ENCODE peak calls at places on chromosomes 13 and 19, in four cellular contexts. One of them, this sample, is unnamed.

GRCh38 chr19:2420490-2420889 is 6.9 kb downstream of the TIMM13 start:
- DNase-seq in tibial artery: no peak
- DNase-seq in upper lobe of left lung: no peak
- DNase-seq in lung: no peak
- DNase-seq in this sample: no peak

GRCh38 chr19:41205995-41206394 is 13.0 kb downstream of the CYP2S1 start:
- DNase-seq in lung: no peak
- DNase-seq in upper lobe of left lung: peak; percentile 50
- DNase-seq in tibial artery: no peak
- DNase-seq in this sample: no peak

GRCh38 chr19:19034204-19034624 is 811 bp downstream of the ARMC6 start:
- DNase-seq in lung: peak; percentile 74
- DNase-seq in tibial artery: peak; percentile 38
- DNase-seq in upper lobe of left lung: no peak
- DNase-seq in this sample: no peak

GRCh38 chr19:12825259-12826131 is 8.9 kb downstream of the RTBDN start:
- DNase-seq in lung: no peak
- DNase-seq in tibial artery: no peak
- DNase-seq in upper lobe of left lung: peak; percentile 85
- DNase-seq in this sample: no peak

GRCh38 chr19:1112254-1113208 is 8.7 kb downstream of the GPX4 start:
- DNase-seq in tibial artery: no peak
- DNase-seq in upper lobe of left lung: peak; percentile 93
- DNase-seq in lung: no peak
- DNase-seq in this sample: no peak

GRCh38 chr13:76722782-76723181 is 163.4 kb downstream of the KCTD12 start:
- DNase-seq in tibial artery: no peak
- DNase-seq in lung: no peak
- DNase-seq in upper lobe of left lung: no peak
- DNase-seq in this sample: no peak

GRCh38 chr19:47650695-47651094 is 41.8 kb downstream of the BICRA start:
- DNase-seq in tibial artery: no peak
- DNase-seq in upper lobe of left lung: no peak
- DNase-seq in lung: no peak
- DNase-seq in this sample: no peak

GRCh38 chr19:31938675-31939074 is 406.7 kb upstream of the ZNF507 start:
- DNase-seq in lung: no peak
- DNase-seq in tibial artery: no peak
- DNase-seq in upper lobe of left lung: no peak
- DNase-seq in this sample: no peak

GRCh38 chr19:1811942-1812425 is at the start of gene ATP8B3:
- DNase-seq in upper lobe of left lung: peak; percentile 96
- DNase-seq in tibial artery: no peak
- DNase-seq in lung: no peak
- DNase-seq in this sample: peak; percentile 86

GRCh38 chr13:20729633-20730585 is 26.4 kb downstream of the IL17D start:
- DNase-seq in upper lobe of left lung: peak; percentile 52
- DNase-seq in tibial artery: no peak
- DNase-seq in lung: no peak
- DNase-seq in this sample: no peak

GRCh38 chr19:49272204-49272603 is 52.8 kb downstream of the SLC6A16 start:
- DNase-seq in lung: no peak
- DNase-seq in tibial artery: no peak
- DNase-seq in upper lobe of left lung: no peak
- DNase-seq in this sample: no peak

GRCh38 chr13:80469105-80469840 is 128.3 kb upstream of the SPRY2 start:
- DNase-seq in lung: no peak
- DNase-seq in upper lobe of left lung: no peak
- DNase-seq in tibial artery: no peak
- DNase-seq in this sample: no peak

GRCh38 chr19:2488942-2489731 is 13.2 kb downstream of the GADD45B start:
- DNase-seq in lung: peak; percentile 47
- DNase-seq in upper lobe of left lung: peak; percentile 92
- DNase-seq in tibial artery: no peak
- DNase-seq in this sample: no peak

GRCh38 chr13:94548382-94549240 is 47.3 kb downstream of the TGDS start:
- DNase-seq in upper lobe of left lung: no peak
- DNase-seq in tibial artery: peak; percentile 40
- DNase-seq in lung: no peak
- DNase-seq in this sample: peak; percentile 70

GRCh38 chr13:76820759-76821158 is 65.4 kb downstream of the KCTD12 start:
- DNase-seq in lung: no peak
- DNase-seq in tibial artery: peak; percentile 80
- DNase-seq in upper lobe of left lung: no peak
- DNase-seq in this sample: peak; percentile 77

GRCh38 chr13:106466691-106467405 is 68.6 kb downstream of the EFNB2 start:
- DNase-seq in upper lobe of left lung: no peak
- DNase-seq in tibial artery: no peak
- DNase-seq in lung: no peak
- DNase-seq in this sample: no peak

GRCh38 chr13:72696590-72696989 is 30.8 kb downstream of the MZT1 start:
- DNase-seq in lung: no peak
- DNase-seq in upper lobe of left lung: no peak
- DNase-seq in tibial artery: no peak
- DNase-seq in this sample: no peak

GRCh38 chr13:27379694-27380596 is 44.5 kb upstream of the GTF3A start:
- DNase-seq in lung: no peak
- DNase-seq in tibial artery: peak; percentile 35
- DNase-seq in upper lobe of left lung: peak; percentile 44
- DNase-seq in this sample: no peak

GRCh38 chr19:927044-927706 is 1.3 kb downstream of the ARID3A start:
- DNase-seq in upper lobe of left lung: peak; percentile 89
- DNase-seq in lung: peak; percentile 78
- DNase-seq in tibial artery: peak; percentile 87
- DNase-seq in this sample: peak; percentile 87

GRCh38 chr13:31950121-31950810 is 81.3 kb upstream of the FRY start:
- DNase-seq in lung: no peak
- DNase-seq in upper lobe of left lung: no peak
- DNase-seq in tibial artery: no peak
- DNase-seq in this sample: no peak

GRCh38 chr13:24145231-24145630 is 15.3 kb upstream of the SPATA13 start:
- DNase-seq in tibial artery: no peak
- DNase-seq in lung: no peak
- DNase-seq in upper lobe of left lung: no peak
- DNase-seq in this sample: no peak

GRCh38 chr19:49151339-49152217 is 3.6 kb downstream of the HRC start:
- DNase-seq in lung: peak; percentile 87
- DNase-seq in tibial artery: no peak
- DNase-seq in upper lobe of left lung: peak; percentile 93
- DNase-seq in this sample: peak; percentile 92

GRCh38 chr19:17234911-17235617 is 9.0 kb downstream of the OCEL1 start:
- DNase-seq in lung: no peak
- DNase-seq in upper lobe of left lung: peak; percentile 91
- DNase-seq in tibial artery: no peak
- DNase-seq in this sample: no peak

GRCh38 chr13:52617070-52618060 is 24.9 kb upstream of the HNRNPA1L2 start:
- DNase-seq in upper lobe of left lung: peak; percentile 92
- DNase-seq in tibial artery: peak; percentile 78
- DNase-seq in lung: peak; percentile 85
- DNase-seq in this sample: peak; percentile 88

GRCh38 chr13:46495647-46496046 is 57.3 kb upstream of the LRCH1 start:
- DNase-seq in upper lobe of left lung: no peak
- DNase-seq in lung: no peak
- DNase-seq in tibial artery: no peak
- DNase-seq in this sample: no peak

GRCh38 chr13:46603165-46603603 is 50.2 kb downstream of the LRCH1 start:
- DNase-seq in upper lobe of left lung: no peak
- DNase-seq in lung: no peak
- DNase-seq in tibial artery: no peak
- DNase-seq in this sample: no peak

GRCh38 chr13:112733112-112733511 is 43.3 kb downstream of the ATP11A start:
- DNase-seq in upper lobe of left lung: no peak
- DNase-seq in lung: no peak
- DNase-seq in tibial artery: no peak
- DNase-seq in this sample: no peak

GRCh38 chr19:6161271-6161850 is 25.9 kb downstream of the ACSBG2 start:
- DNase-seq in upper lobe of left lung: no peak
- DNase-seq in lung: peak; percentile 56
- DNase-seq in tibial artery: no peak
- DNase-seq in this sample: no peak

GRCh38 chr19:39166571-39167391 is 30.0 kb upstream of the NCCRP1 start:
- DNase-seq in upper lobe of left lung: peak; percentile 88
- DNase-seq in tibial artery: peak; percentile 37
- DNase-seq in lung: peak; percentile 90
- DNase-seq in this sample: peak; percentile 86

GRCh38 chr19:16296713-16297112 is 27.9 kb upstream of the KLF2 start:
- DNase-seq in upper lobe of left lung: no peak
- DNase-seq in lung: no peak
- DNase-seq in tibial artery: no peak
- DNase-seq in this sample: no peak

DNA sequence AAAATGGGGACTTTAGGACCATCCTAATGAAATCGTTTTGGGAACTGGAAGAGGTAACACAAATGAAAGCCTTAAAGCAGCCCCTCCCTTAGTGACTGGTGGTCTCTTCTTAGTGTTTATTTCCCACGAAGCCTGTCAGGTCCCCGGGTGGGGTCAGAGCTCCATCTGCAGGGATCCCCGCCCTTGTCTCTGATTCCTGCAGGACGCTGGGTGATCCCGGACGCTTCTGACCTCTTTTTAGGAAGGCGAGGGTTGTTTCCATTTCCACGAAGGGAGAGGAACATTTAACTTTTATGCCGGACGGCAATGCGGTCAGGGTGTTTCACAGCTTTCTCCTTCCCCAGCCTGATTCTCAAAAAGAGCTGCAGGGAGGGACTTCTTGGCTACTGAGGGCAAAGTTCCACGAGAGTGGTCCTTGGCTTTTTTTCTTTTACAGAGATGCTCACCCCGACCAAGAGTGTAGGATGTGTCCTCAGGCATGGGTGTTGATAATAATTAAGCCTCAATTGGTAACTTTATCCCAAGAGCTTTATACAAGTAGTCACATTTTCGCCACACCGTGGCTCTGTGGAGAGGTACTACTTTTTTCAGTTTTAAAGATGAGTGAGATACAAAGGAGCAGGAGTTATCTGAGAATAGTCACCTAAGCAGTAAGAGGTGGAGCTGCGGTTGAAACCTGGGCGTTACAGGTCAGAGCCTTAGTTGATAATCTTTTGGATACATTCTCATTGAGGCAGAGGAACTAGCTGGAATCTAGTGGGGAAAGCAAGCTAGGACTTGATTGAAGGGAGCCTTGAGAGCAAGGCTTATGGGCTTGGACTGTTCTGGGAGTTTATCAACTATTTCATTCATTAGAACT is 813 bp downstream of the ZNF284 start:
- DNase-seq in lung: no peak
- DNase-seq in upper lobe of left lung: no peak
- DNase-seq in tibial artery: no peak
- DNase-seq in this sample: no peak
- TF ChIP-seq CTCF in lung: no peak
- TF ChIP-seq CTCF in upper lobe of left lung: no peak
- TF ChIP-seq CTCF in tibial artery: no peak
- TF ChIP-seq CTCF in this sample: no peak

DNA sequence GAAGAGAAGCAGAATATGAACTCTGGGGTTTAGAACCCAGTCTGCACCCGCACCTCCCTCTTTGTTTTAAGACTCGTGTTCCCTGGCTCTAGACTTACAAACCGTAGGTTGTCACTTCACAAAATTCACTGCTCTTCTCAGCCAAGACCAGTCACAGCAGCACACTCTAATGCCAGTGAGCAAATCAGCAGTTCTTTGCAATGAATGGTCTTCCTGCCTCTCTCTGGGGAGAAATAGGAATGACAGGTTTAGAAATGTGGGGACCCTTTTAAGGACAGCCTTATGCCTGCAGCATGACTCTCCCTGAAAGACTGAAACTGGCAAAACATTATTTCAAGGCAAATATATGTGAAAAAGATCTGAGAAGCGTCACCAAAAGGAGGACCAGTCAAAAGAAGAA is 156.9 kb downstream of the KCTD15 start:
- DNase-seq in tibial artery: no peak
- DNase-seq in upper lobe of left lung: no peak
- DNase-seq in lung: no peak
- DNase-seq in this sample: no peak
- H3K27me3 ChIP-seq in tibial artery: peaks cover 5% of the 10 kb centered on the region
- H3K27me3 ChIP-seq in upper lobe of left lung: no peaks in the 10 kb centered on the region
- H3K27me3 ChIP-seq in lung: no peaks in the 10 kb centered on the region
- H3K27me3 ChIP-seq in this sample: peaks cover 19% of the 10 kb centered on the region

DNA sequence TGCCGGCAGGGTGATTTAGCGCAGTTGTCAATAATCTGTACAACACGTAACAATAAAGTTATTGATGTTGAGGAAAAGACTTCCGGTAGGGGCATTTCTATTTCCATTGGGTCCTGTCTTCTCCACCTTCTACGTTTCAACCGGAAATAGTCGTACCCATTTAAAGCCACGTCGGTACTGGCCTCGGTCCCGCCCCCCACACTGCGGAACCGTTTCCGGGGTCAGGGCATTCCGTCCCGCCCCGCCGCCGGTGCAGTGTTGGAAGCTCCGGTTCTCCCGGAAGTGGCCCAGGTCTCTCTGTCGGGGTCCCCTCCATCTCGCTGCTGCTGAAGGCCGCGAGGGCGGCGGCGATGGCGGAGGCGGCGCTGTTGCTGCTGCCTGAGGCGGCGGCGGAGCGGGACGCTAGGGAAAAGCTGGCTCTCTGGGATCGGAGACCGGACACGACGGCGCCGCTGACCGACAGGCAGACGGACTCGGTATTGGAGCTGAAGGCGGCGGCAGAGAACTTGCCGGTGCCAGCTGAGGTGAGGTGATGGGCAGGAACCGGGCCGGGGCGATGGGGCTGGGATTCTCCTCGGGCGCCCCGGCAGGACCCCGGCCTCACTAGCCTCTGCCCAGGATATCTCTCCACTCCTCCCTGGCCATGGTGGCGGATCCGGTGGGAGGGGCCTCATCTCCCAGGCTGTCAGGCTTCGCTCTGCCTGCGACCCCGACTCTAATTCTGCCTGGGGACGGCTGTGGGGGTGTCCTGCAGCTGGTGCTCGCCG is at the start of gene COG3:
- DNase-seq in lung: peak; percentile 94
- DNase-seq in upper lobe of left lung: peak; percentile 97
- DNase-seq in tibial artery: peak; percentile 94
- DNase-seq in this sample: peak; percentile 96
- TF ChIP-seq CTCF in lung: no peak
- TF ChIP-seq CTCF in upper lobe of left lung: peak; percentile 4
- TF ChIP-seq CTCF in tibial artery: peak; percentile 37
- TF ChIP-seq CTCF in this sample: no peak

DNA sequence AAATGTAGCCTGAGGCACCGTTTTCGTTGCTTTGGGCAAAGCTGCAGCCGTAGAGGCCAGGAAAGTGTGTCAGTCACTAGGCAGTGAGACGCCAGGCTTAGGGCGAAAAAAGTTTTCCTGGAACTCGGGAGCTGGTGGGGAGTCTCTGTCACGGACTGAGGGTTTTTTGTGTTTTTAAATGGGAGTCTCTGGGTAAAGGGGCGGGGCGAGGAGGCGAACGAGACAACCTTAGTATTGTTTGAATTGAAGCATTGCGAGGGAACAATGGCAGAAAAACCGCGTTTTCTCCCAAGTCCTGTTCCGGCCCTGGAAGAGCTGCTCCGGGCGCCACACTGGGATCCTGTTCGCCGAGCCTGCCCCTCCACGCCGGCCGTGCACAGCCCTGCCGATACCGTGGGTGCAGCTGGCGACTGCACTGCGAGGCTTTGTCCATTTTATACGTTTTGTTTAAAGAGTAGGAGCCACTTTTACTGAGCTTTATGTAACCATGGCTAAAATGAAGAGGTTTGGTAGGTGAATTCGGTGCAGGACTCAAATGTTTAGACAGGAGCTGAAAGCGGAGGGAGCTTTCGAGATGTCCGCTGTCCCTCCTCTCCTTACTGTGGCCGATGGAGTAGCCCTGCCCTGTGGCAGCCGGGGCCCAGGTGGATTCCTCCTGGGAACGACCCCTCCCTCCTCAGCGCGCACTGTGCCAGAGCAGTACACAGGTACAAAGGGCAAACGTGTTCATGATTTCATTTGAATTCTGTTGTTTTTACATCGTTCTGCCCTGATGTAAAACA is 1.5 kb downstream of the COL4A2 start:
- DNase-seq in lung: no peak
- DNase-seq in tibial artery: no peak
- DNase-seq in upper lobe of left lung: no peak
- DNase-seq in this sample: no peak
- H3K27me3 ChIP-seq in lung: no peaks in the 10 kb centered on the region
- H3K27me3 ChIP-seq in tibial artery: no peaks in the 10 kb centered on the region
- H3K27me3 ChIP-seq in upper lobe of left lung: no peaks in the 10 kb centered on the region
- H3K27me3 ChIP-seq in this sample: peaks cover 74% of the 10 kb centered on the region

This sample was measured in suprapubic skin.